ENCODE peak calls at places on chromosomes 4 and X, in nine cellular contexts. B is NCI-H146, R is bronchial epithelial cell, Q is anterior cingulate cortex, Y is GM04504, D is colonic mucosa, V is neuronal stem cell, L is NCI-H2029, S is RPMI7951. W is an unnamed sample.

GRCh38 chr4:42018451-42018850 is 28.1 kb downstream of the SLC30A9 start:
- DNase-seq in V (no peak), L (no peak), R (no peak), Y (no peak), Q (no peak), S (peak), D (no peak), B (no peak), W (no peak)

GRCh38 chr4:7394681-7395451 is 39.9 kb downstream of the PSAPL1 start:
- DNase-seq in Y (no peak), R (no peak), V (no peak), B (no peak), D (no peak), L (no peak), S (no peak), Q (no peak), W (no peak)

GRCh38 chr4:76197971-76198410 is 15.6 kb downstream of the SCARB2 start:
- DNase-seq in S (peak), V (no peak), D (no peak), R (no peak), Q (peak), B (peak), Y (no peak), L (peak), W (peak)

GRCh38 chrX:111652719-111653118 is 28.3 kb upstream of the ALG13 start:
- DNase-seq in V (no peak), B (peak), S (peak), L (no peak), R (peak), Q (no peak), Y (no peak), D (no peak), W (no peak)

GRCh38 chrX:2484721-2485459 is 15.9 kb downstream of the DHRSX start:
- DNase-seq in V (no peak), B (no peak), Y (no peak), Q (no peak), D (no peak), R (peak), S (no peak), L (no peak), W (no peak)

GRCh38 chrX:39516399-39516798 is 581.4 kb downstream of the BCOR start:
- DNase-seq in Y (no peak), V (no peak), D (no peak), L (no peak), B (no peak), R (no peak), Q (no peak), S (no peak), W (no peak)

GRCh38 chr4:73864365-73864764 is 4.8 kb upstream of the CXCL1 start:
- DNase-seq in Q (no peak), D (no peak), Y (no peak), V (no peak), R (peak), S (peak), B (peak), L (no peak), W (peak)

GRCh38 chr4:101865501-101866062 is 75.1 kb downstream of the BANK1 start:
- DNase-seq in B (no peak), S (no peak), V (no peak), R (peak), D (no peak), L (no peak), Q (no peak), Y (peak), W (no peak)

GRCh38 chrX:121642415-121642814 is 595.0 kb downstream of the GLUD2 start:
- DNase-seq in V (no peak), D (no peak), Y (peak), S (peak), Q (no peak), B (no peak), L (no peak), R (peak), W (no peak)

GRCh38 chr4:69823481-69824186 is 36.3 kb downstream of the SULT1E1 start:
- DNase-seq in R (peak), D (peak), B (peak), V (no peak), Y (no peak), S (no peak), Q (no peak), L (peak), W (peak)

GRCh38 chrX:49291615-49292337 is 11.7 kb upstream of the GAGE10 start:
- DNase-seq in L (peak), V (peak), B (peak), R (peak), S (peak), Y (peak), Q (no peak), D (peak), W (peak)

GRCh38 chr4:151865744-151866143 is 104.9 kb upstream of the GATB start:
- DNase-seq in D (no peak), Y (no peak), V (no peak), Q (peak), L (no peak), R (no peak), S (no peak), B (no peak), W (no peak)

GRCh38 chr4:78242071-78242470 is 184.9 kb downstream of the FRAS1 start:
- DNase-seq in D (no peak), Y (peak), L (no peak), R (peak), S (no peak), B (no peak), Q (no peak), V (no peak), W (no peak)

GRCh38 chr4:101421393-101421792 is 74.1 kb upstream of the PPP3CA start:
- DNase-seq in L (no peak), V (no peak), R (no peak), D (no peak), B (no peak), Q (no peak), Y (no peak), S (peak), W (no peak)

GRCh38 chrX:37755073-37755472 is 24.8 kb upstream of the CYBB start:
- DNase-seq in L (no peak), Y (no peak), Q (no peak), V (no peak), S (no peak), B (no peak), D (no peak), R (no peak), W (peak)